ENCODE peak calls at places on chromosome 22, in five cellular contexts. K is neuronal stem cell, I is colonic mucosa, Q is PC-3, J is lower lobe of right lung. O is an unnamed sample.

GRCh38 chr22:30575011-30575671 is 676 bp upstream of the GAL3ST1 start:
- DNase-seq in K (no peak), I (peak), Q (no peak), J (no peak), O (peak)

GRCh38 chr22:32034275-32034674 is 8.8 kb upstream of the SLC5A1 start:
- DNase-seq in K (no peak), I (no peak), Q (no peak), J (no peak), O (no peak)

GRCh38 chr22:25380141-25380747 is 160.8 kb downstream of the CRYBB2 start:
- DNase-seq in K (no peak), I (peak), Q (no peak), J (no peak), O (no peak)

GRCh38 chr22:27032121-27032761 is 374.9 kb downstream of the MIAT start:
- DNase-seq in K (no peak), I (no peak), Q (no peak), J (no peak), O (peak)

GRCh38 chr22:30411780-30412179 is 13.8 kb upstream of the MTFP1 start:
- DNase-seq in K (no peak), I (no peak), Q (no peak), J (no peak), O (no peak)

GRCh38 chr22:31347251-31348008 is 1.3 kb upstream of the PATZ1 start:
- DNase-seq in K (peak), I (peak), Q (peak), J (peak), O (peak)

GRCh38 chr22:32752868-32753520 is 48.5 kb upstream of the TIMP3 start:
- DNase-seq in K (no peak), I (no peak), Q (no peak), J (no peak), O (no peak)

GRCh38 chr22:47275479-47276218 is 513.2 kb downstream of the TBC1D22A start:
- DNase-seq in K (no peak), I (no peak), Q (peak), J (no peak), O (no peak)

GRCh38 chr22:36738416-36739020 is 35.0 kb upstream of the CACNG2 start:
- DNase-seq in K (no peak), I (no peak), Q (no peak), J (no peak), O (no peak)

DNA sequence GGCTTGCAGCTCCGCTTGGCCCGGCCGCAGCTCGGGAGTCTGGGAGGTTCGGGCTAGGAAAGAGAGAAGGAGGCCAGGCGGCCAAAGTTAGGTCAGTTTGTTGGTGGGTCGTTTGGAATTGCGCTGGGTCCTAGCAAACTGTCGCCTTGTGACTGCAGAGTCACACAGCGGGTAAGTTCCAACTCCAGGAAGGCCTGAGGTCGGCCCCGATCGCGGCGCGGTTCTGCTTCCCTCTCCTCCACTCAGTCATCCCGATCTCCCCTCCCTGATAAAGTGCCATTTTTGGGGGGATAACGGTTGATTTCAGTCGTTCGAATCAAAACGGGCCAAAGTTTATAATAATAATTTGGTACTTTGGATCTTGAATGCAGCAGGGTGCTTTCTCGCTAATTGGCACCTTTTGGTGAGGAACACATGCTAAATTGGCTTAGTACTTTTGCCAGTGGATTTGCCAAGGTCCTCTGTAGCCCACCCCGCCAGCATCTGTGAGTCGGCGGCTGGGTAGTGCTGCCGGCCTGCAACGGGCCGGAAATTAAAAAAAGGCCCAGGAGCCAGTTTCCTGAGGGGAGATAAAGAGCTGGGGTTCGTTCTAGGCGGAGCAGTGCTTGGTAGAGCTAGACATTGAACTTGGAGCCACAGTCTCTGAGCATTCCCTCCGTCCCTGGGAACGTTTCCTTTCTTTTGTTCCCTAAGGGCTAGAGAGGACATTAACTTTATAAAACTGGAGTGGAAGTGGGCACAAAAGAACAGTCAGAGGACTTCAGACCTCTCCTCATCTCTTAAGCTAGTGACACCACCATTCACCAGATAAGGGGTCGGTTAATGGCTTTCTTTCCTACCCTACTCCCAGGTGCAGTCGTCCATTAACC is 927 bp downstream of the UBE2L3 start:
- DNase-seq in K (no peak), I (peak), Q (no peak), J (no peak), O (no peak)
- H3K27ac ChIP-seq in K (peak), I (peak), Q (peak), J (peak), O (peak)

GRCh38 chr22:44956835-44957234 is 53.0 kb downstream of the PHF21B start:
- DNase-seq in K (no peak), I (no peak), Q (no peak), J (no peak), O (no peak)
- H3K27ac ChIP-seq in K (peak), I (no peak), Q (no peak), J (no peak), O (no peak)

GRCh38 chr22:35367331-35367886 is 13.5 kb upstream of the HMOX1 start:
- DNase-seq in K (no peak), I (peak), Q (no peak), J (peak), O (no peak)
- H3K27ac ChIP-seq in K (no peak), I (peak), Q (no peak), J (no peak), O (no peak)

DNA sequence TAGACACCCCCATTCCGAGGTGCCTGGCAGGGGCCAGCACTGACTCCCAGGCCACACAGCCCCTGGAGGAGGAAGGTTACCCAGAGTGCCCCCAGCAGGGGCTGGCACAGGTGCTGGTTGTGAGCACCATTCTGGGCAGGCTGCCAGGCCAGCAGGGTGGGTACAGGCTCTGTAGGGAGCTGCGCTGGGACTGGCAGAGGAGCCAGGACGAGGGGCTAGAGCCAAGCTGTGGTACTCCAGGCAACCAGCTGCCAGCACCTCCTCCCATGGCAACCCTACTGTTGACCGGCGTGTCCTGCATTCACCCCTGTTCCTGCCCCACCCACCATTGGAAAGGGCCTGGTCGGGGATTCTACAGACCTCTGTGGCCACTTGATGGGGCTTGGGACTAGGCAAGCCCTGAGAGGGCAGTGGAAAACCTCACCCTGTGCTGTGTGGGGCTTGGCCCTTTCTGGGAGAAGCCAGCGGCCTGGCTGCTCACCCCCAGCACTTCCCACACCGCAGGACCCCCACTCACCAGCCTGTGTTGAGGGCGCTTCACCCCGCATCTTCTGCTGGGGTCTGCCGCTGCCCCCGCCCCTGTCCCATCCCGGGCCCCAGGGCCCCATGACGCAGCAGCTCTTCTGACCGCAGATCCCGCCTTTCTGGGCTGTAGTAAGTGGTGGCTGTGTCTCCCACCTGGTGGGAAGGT is 1.9 kb downstream of the CLDN5 start:
- DNase-seq in K (no peak), I (no peak), Q (no peak), J (no peak), O (no peak)
- H3K27ac ChIP-seq in K (no peak), I (no peak), Q (no peak), J (peak), O (peak)

DNA sequence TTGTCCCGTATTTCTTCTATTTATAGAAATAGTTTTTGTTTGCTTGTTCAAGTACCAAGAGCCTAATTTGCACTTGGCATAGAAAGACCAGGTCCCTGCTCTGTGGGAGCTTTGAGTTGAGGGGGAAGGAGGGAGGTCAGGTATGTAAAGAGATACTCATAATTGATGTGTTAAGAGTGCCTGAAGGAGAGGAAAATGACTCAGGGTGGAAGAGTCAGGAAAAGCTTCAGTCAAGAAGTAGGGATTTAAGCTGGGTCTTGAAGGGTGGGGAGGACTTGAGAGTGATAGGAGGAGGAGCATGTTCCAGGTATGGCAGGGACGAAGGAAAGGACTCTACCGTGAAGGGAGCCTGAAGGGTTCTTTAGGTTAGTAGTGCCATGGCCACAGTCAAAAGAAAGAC is 9.0 kb downstream of the RBX1 start:
- DNase-seq in K (no peak), I (no peak), Q (no peak), J (no peak), O (no peak)
- H3K27ac ChIP-seq in K (no peak), I (no peak), Q (no peak), J (peak), O (no peak)

DNA sequence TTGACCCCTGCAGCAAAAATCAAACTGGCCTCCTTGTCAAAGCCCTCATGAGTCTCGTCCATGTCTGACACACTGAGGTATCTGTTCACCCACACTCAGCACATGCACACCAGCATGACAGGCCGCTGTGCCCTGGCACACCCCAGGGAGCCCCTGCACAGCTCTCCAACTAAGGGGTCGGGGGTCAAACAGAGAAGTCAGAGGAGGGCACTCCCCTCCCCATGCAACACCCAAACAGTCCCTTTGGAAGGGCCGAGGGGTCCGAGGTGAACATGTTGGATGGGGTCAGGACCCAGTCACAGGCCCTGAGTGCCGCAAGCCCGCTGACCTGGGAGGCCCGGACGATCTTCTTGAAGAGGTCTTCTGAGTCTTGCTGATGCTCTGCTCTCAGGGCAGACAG is 14.6 kb downstream of the SUN2 start:
- DNase-seq in K (no peak), I (no peak), Q (no peak), J (no peak), O (no peak)
- H3K27ac ChIP-seq in K (no peak), I (no peak), Q (no peak), J (no peak), O (peak)

DNA sequence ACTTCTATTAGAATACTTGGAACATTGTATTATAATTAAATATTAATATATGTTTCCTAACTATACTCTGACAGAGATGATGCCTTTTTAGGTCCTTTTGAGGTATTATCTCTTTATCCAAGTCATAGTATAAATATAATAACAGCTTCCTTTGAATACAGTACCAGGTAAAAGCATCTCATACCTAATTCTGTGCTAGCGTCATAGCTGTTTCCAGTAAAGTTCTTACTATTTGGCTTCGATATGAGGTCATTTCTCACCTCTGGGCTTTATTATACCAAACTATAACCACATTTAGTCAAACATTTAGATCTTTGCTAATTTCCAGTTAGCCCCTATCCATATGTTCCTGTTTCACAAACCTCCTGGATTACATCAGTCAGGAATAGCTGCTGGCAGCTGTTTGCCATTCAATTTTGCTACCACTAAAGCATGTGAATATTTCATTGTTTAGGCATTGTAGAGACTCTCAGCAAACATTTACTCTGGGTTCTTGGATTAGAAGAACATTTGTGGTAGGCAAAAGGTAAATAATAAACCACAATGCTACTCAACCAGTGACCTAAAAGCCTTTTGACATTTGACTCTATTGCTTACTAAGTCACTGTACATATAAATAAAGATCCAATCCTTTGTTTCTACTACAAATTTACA is 255.1 kb downstream of the TTC28 start:
- DNase-seq in K (no peak), I (no peak), Q (peak), J (no peak), O (no peak)
- H3K27ac ChIP-seq in K (no peak), I (no peak), Q (no peak), J (no peak), O (no peak)